ENCODE peak calls at places on chromosomes 5 and 9, in four cellular contexts. B, A, I and D are unnamed samples.

GRCh38 chr5:65483474-65484346 is 2.0 kb upstream of the ADAMTS6 start:
- DNase-seq in A (no peak), I (no peak), B (peak), D (no peak)

GRCh38 chr5:159422371-159422770 is 92.1 kb upstream of the IL12B start:
- DNase-seq in B (no peak), A (no peak), I (no peak), D (no peak)

GRCh38 chr9:3490957-3491356 is 34.8 kb downstream of the RFX3 start:
- DNase-seq in A (no peak), B (no peak), I (no peak), D (no peak)

GRCh38 chr5:160119142-160119904 is at the start of gene PWWP2A:
- DNase-seq in I (peak), A (peak), B (peak), D (peak)

GRCh38 chr5:14406554-14406849 is 175.1 kb upstream of the OTULINL start:
- DNase-seq in B (no peak), I (no peak), A (no peak), D (peak)

GRCh38 chr5:111631328-111631727 is 119.0 kb upstream of the STARD4 start:
- DNase-seq in I (no peak), B (no peak), A (no peak), D (no peak)

GRCh38 chr5:81971694-81972495 is at the start of gene ATG10:
- DNase-seq in I (peak), B (peak), A (peak), D (peak)

GRCh38 chr9:108672475-108673065 is 183.2 kb downstream of the ACTL7B start:
- DNase-seq in I (no peak), B (no peak), A (no peak), D (no peak)

GRCh38 chr9:108142142-108142503 is 652.6 kb upstream of the KLF4 start:
- DNase-seq in A (no peak), B (no peak), I (no peak), D (no peak)

GRCh38 chr5:17976404-17976803 is 342.1 kb downstream of the TAF11L14 start:
- DNase-seq in A (no peak), B (no peak), I (no peak), D (no peak)

GRCh38 chr5:67659288-67659687 is 462.7 kb upstream of the CD180 start:
- DNase-seq in I (no peak), A (no peak), B (no peak), D (no peak)

GRCh38 chr5:121497176-121497575 is 354.5 kb upstream of the FTMT start:
- DNase-seq in A (no peak), I (no peak), B (no peak), D (no peak)

GRCh38 chr9:99073985-99074901 is 30.7 kb upstream of the TGFBR1 start:
- DNase-seq in B (no peak), A (no peak), I (no peak), D (no peak)
- TF ChIP-seq POLR2A in B (no peak), A (no peak), I (no peak), D (no peak)

GRCh38 chr9:76394023-76394895 is at the start of gene RFK:
- DNase-seq in I (peak), B (peak), A (peak), D (peak)
- TF ChIP-seq CTCF in I (peak), B (peak), A (peak), D (peak)

GRCh38 chr5:95864456-95864855 is 41.9 kb upstream of the GLRX start:
- DNase-seq in B (no peak), A (no peak), I (no peak), D (no peak)

GRCh38 chr5:95862636-95863382 is 40.3 kb upstream of the GLRX start:
- DNase-seq in B (peak), I (no peak), A (no peak), D (no peak)

GRCh38 chr5:95863383-95863757 is 40.8 kb upstream of the GLRX start:
- DNase-seq in I (no peak), B (peak), A (no peak), D (peak)

GRCh38 chr5:95861221-95861857 is 38.8 kb upstream of the GLRX start:
- DNase-seq in B (peak), A (peak), I (peak), D (peak)

DNA sequence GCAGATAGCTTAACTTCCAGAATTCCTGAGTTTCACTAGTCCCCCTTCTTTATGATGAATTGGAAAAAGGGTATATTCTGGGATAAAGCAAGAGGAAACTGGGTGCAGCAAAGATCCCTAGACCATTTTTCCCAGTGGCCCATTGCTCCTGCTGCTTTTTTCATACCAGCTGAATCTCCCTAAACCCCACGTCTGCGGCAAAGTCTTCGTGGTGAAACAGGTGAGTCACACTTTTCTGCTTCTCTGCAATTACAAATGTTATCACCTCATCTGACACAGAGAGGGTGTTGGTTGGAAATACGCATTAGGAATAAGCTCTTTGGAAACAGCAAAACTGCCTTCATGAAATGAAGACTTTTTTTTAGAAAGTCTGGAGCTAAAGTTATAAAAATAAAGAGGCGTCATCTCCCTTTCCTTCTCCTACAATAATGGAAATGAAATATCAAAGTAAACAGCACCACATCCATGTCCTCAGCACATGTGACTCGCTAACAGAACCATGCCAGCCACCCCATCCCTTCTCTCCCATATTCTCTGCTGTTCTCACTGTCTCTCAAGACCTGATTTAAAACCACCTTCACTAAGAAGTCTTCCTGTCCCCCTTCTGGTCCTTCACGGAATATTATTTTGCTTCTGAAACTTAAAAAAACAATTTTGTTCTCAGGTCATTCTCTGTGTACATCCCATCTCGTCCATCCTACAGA is 39.5 kb upstream of the GLRX start:
- DNase-seq in I (no peak), A (no peak), B (no peak), D (no peak)
- H3K4me3 ChIP-seq in I (no peak), A (no peak), B (peak), D (no peak)

DNA sequence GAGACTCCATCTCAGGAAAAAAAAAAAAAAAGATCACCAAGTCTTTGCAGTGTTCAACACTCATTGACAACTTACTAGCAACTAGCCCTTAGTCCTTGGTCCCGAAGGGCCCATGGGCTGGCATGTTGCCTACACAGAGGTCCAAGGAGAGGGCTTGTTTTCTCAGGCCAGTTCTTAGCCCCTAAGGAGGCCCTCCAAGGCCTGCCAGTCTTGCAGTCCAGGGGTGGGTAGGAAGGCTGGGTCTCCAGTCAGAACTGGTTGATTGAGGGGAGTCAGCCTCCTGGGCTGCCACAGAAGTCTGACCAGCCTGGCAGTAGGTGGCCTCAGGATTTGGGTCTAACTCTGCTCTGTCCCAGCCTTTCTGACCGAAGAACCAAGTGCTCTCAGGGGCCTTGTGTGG is 32.7 kb downstream of the IER5L start:
- DNase-seq in B (no peak), I (no peak), A (no peak), D (no peak)
- TF ChIP-seq POLR2A in B (no peak), I (no peak), A (no peak), D (no peak)

DNA sequence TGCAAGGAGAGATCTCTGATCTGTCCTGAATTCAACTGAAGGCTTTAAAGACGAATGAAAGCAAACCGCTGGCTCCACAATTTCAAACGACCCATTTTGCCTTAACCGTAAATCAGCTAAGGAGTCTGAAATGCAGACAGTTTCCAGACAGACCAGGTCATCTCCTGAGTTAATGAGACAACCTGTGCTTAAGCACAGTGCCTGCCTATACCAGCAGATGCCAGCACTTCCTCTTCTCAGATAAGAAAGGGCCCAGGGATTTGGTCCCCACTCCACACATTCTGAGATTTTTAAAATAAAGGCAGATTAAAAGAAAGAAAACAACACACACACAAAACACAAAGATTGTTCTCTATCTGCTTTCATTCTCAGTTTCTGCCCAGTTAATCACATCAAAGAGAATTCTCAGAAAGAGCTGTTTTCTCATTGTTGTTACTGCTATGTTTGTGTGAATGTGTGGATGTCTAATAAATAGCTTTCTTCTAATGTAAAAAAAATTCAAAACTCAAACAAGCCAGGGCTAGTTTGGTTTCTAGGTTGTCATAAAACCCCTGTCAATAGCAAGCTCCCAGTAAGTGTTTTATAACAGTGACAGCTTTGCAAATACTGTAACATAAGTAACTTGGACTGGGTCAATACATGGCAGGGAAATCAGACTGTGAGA is 157.7 kb upstream of the SLC24A2 start:
- DNase-seq in A (no peak), B (no peak), I (no peak), D (peak)
- TF ChIP-seq CTCF in A (peak), B (no peak), I (no peak), D (no peak)

GRCh38 chr5:139711067-139711851 is 63.1 kb downstream of the CXXC5 start:
- DNase-seq in I (no peak), A (peak), B (no peak), D (no peak)
- H3K4me3 ChIP-seq in I (peak), A (peak), B (peak), D (peak)

DNA sequence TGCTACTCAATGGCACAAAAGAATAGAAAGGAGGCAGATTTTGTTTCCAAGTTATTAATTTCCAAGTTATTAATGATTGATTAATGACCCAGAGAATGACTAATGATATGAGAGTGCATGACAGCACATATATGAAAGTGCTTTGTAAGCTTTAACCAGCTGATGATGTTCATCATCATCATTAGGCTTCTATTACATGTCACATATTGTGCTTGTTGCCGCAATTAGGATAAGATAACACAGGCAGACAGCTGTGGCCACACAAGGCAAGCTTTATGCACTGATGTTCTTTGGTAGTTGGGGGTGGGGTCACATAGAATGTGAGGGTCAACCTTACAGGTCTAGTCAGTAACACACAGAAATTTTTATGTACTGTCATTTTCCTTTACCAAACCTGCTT is 219.7 kb downstream of the TRPM3 start:
- DNase-seq in I (no peak), A (no peak), B (no peak), D (no peak)
- TF ChIP-seq POLR2A in I (no peak), A (no peak), B (no peak), D (no peak)

DNA sequence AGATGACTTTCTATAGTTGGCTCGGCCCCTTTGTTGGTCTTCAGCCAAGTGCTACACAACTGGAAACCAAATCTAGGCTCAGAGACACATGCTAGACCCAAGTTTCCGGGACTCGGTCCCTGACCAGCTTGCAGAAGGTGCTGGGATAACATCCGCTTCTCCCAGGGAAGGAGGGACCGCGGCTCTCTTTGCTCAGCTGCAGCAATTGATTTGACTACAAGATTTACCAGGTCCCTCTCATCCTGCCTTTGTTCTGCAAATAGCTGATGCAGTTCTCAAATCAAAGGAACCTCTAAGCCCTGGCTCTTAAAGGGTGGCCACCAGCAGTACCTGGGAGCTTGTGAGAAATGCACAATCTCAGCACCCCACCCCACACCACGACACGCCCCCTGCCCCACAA is 314.6 kb downstream of the MLLT3 start:
- DNase-seq in A (no peak), I (no peak), B (no peak), D (no peak)
- TF ChIP-seq CTCF in A (no peak), I (no peak), B (no peak), D (no peak)

DNA sequence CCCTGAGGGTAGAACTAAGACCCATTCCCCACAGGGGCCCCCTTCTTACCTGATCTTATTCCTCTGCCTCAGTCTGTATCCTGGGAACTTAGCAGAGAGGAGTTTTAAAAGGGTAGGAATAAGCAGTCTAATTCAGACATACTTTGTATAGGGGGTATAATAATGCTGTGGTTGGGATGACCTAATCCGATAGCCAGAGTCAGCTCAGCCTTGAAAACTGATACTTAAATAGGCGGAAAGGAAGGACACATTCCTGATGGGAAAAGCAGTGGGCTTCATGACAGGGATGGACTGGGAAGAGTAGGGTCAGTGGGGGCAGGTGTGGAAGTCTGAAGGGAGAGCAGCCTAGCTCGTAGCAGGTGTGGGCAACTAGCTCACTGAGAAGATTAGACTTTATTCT is 52.2 kb upstream of the TESK1 start:
- DNase-seq in I (no peak), A (no peak), B (no peak), D (no peak)
- H3K4me3 ChIP-seq in I (no peak), A (no peak), B (no peak), D (no peak)